ENCODE peak calls at places on chromosomes 16 and 17, in nine cellular contexts. One of them, this sample, is unnamed.
A peak's percentile ranks its signal among the peaks of the same experiment; 100 is the strongest.

GRCh38 chr16:50747206-50747956 is 5.5 kb downstream of the CYLD start:
- DNase-seq in T-helper 17 cell: no peak
- DNase-seq in activated T-helper 1 cell treated with Interleukin-2 at 50 U/mL for 16 hours: no peak
- DNase-seq in fibroblast of lung: peak; percentile 10
- DNase-seq in AG04450: no peak
- DNase-seq in AG08396: no peak
- DNase-seq in NCI-H774: no peak
- DNase-seq in stimulated activated CD8-positive, alpha-beta memory T cell treated with anti-CD3 and anti-CD28 coated beads, Interleukin-15, amount 100 ng/mL, for 1 hour: no peak
- DNase-seq in effector CD4-positive, alpha-beta T cell: peak; percentile 26
- DNase-seq in this sample: no peak

GRCh38 chr16:1655909-1656807 is 21.9 kb upstream of the JPT2 start:
- DNase-seq in fibroblast of lung: no peak
- DNase-seq in NCI-H774: no peak
- DNase-seq in AG04450: no peak
- DNase-seq in T-helper 17 cell: no peak
- DNase-seq in activated T-helper 1 cell treated with Interleukin-2 at 50 U/mL for 16 hours: no peak
- DNase-seq in effector CD4-positive, alpha-beta T cell: no peak
- DNase-seq in AG08396: no peak
- DNase-seq in stimulated activated CD8-positive, alpha-beta memory T cell treated with anti-CD3 and anti-CD28 coated beads, Interleukin-15, amount 100 ng/mL, for 1 hour: no peak
- DNase-seq in this sample: no peak

GRCh38 chr17:74691151-74691550 is 21.6 kb downstream of the CD300LF start:
- DNase-seq in AG08396: no peak
- DNase-seq in activated T-helper 1 cell treated with Interleukin-2 at 50 U/mL for 16 hours: no peak
- DNase-seq in effector CD4-positive, alpha-beta T cell: no peak
- DNase-seq in fibroblast of lung: no peak
- DNase-seq in NCI-H774: no peak
- DNase-seq in AG04450: no peak
- DNase-seq in T-helper 17 cell: no peak
- DNase-seq in stimulated activated CD8-positive, alpha-beta memory T cell treated with anti-CD3 and anti-CD28 coated beads, Interleukin-15, amount 100 ng/mL, for 1 hour: no peak
- DNase-seq in this sample: no peak

GRCh38 chr17:78151514-78152008 is 5.4 kb downstream of the C17orf99 start:
- DNase-seq in effector CD4-positive, alpha-beta T cell: no peak
- DNase-seq in T-helper 17 cell: no peak
- DNase-seq in AG04450: no peak
- DNase-seq in NCI-H774: no peak
- DNase-seq in fibroblast of lung: no peak
- DNase-seq in activated T-helper 1 cell treated with Interleukin-2 at 50 U/mL for 16 hours: no peak
- DNase-seq in AG08396: no peak
- DNase-seq in stimulated activated CD8-positive, alpha-beta memory T cell treated with anti-CD3 and anti-CD28 coated beads, Interleukin-15, amount 100 ng/mL, for 1 hour: no peak
- DNase-seq in this sample: no peak

GRCh38 chr17:18179804-18180203 is 3.8 kb upstream of the ALKBH5 start:
- DNase-seq in fibroblast of lung: peak; percentile 53
- DNase-seq in stimulated activated CD8-positive, alpha-beta memory T cell treated with anti-CD3 and anti-CD28 coated beads, Interleukin-15, amount 100 ng/mL, for 1 hour: no peak
- DNase-seq in AG08396: no peak
- DNase-seq in activated T-helper 1 cell treated with Interleukin-2 at 50 U/mL for 16 hours: no peak
- DNase-seq in AG04450: no peak
- DNase-seq in effector CD4-positive, alpha-beta T cell: no peak
- DNase-seq in NCI-H774: no peak
- DNase-seq in T-helper 17 cell: no peak
- DNase-seq in this sample: no peak

GRCh38 chr16:11884035-11884434 is 31.7 kb downstream of the GSPT1 start:
- DNase-seq in fibroblast of lung: no peak
- DNase-seq in AG04450: no peak
- DNase-seq in NCI-H774: no peak
- DNase-seq in stimulated activated CD8-positive, alpha-beta memory T cell treated with anti-CD3 and anti-CD28 coated beads, Interleukin-15, amount 100 ng/mL, for 1 hour: no peak
- DNase-seq in effector CD4-positive, alpha-beta T cell: no peak
- DNase-seq in AG08396: no peak
- DNase-seq in activated T-helper 1 cell treated with Interleukin-2 at 50 U/mL for 16 hours: no peak
- DNase-seq in T-helper 17 cell: no peak
- DNase-seq in this sample: no peak

GRCh38 chr16:88303890-88304819 is 78.6 kb upstream of the ZNF469 start:
- DNase-seq in effector CD4-positive, alpha-beta T cell: no peak
- DNase-seq in activated T-helper 1 cell treated with Interleukin-2 at 50 U/mL for 16 hours: no peak
- DNase-seq in stimulated activated CD8-positive, alpha-beta memory T cell treated with anti-CD3 and anti-CD28 coated beads, Interleukin-15, amount 100 ng/mL, for 1 hour: no peak
- DNase-seq in AG08396: peak; percentile 92
- DNase-seq in AG04450: peak; percentile 96
- DNase-seq in NCI-H774: no peak
- DNase-seq in fibroblast of lung: peak; percentile 98
- DNase-seq in T-helper 17 cell: no peak
- DNase-seq in this sample: no peak

GRCh38 chr17:21233581-21234337 is 19.5 kb downstream of the NATD1 start:
- DNase-seq in effector CD4-positive, alpha-beta T cell: no peak
- DNase-seq in AG08396: no peak
- DNase-seq in activated T-helper 1 cell treated with Interleukin-2 at 50 U/mL for 16 hours: no peak
- DNase-seq in NCI-H774: no peak
- DNase-seq in fibroblast of lung: no peak
- DNase-seq in stimulated activated CD8-positive, alpha-beta memory T cell treated with anti-CD3 and anti-CD28 coated beads, Interleukin-15, amount 100 ng/mL, for 1 hour: no peak
- DNase-seq in T-helper 17 cell: no peak
- DNase-seq in AG04450: no peak
- DNase-seq in this sample: no peak

GRCh38 chr16:1650131-1650530 is 27.9 kb upstream of the JPT2 start:
- DNase-seq in AG08396: no peak
- DNase-seq in stimulated activated CD8-positive, alpha-beta memory T cell treated with anti-CD3 and anti-CD28 coated beads, Interleukin-15, amount 100 ng/mL, for 1 hour: no peak
- DNase-seq in activated T-helper 1 cell treated with Interleukin-2 at 50 U/mL for 16 hours: no peak
- DNase-seq in T-helper 17 cell: no peak
- DNase-seq in effector CD4-positive, alpha-beta T cell: no peak
- DNase-seq in fibroblast of lung: no peak
- DNase-seq in AG04450: no peak
- DNase-seq in NCI-H774: no peak
- DNase-seq in this sample: no peak

GRCh38 chr16:30069575-30070462 is 4.3 kb downstream of the ALDOA start:
- DNase-seq in activated T-helper 1 cell treated with Interleukin-2 at 50 U/mL for 16 hours: no peak
- DNase-seq in AG04450: no peak
- DNase-seq in effector CD4-positive, alpha-beta T cell: no peak
- DNase-seq in stimulated activated CD8-positive, alpha-beta memory T cell treated with anti-CD3 and anti-CD28 coated beads, Interleukin-15, amount 100 ng/mL, for 1 hour: no peak
- DNase-seq in fibroblast of lung: peak; percentile 57
- DNase-seq in T-helper 17 cell: no peak
- DNase-seq in AG08396: no peak
- DNase-seq in NCI-H774: no peak
- DNase-seq in this sample: no peak

GRCh38 chr17:45385331-45385997 is 47.2 kb downstream of the ARHGAP27 start:
- DNase-seq in fibroblast of lung: peak; percentile 58
- DNase-seq in AG04450: peak; percentile 53
- DNase-seq in activated T-helper 1 cell treated with Interleukin-2 at 50 U/mL for 16 hours: peak; percentile 80
- DNase-seq in stimulated activated CD8-positive, alpha-beta memory T cell treated with anti-CD3 and anti-CD28 coated beads, Interleukin-15, amount 100 ng/mL, for 1 hour: peak; percentile 87
- DNase-seq in NCI-H774: peak; percentile 76
- DNase-seq in effector CD4-positive, alpha-beta T cell: peak; percentile 89
- DNase-seq in AG08396: peak; percentile 83
- DNase-seq in T-helper 17 cell: peak; percentile 86
- DNase-seq in this sample: peak; percentile 69

GRCh38 chr17:59423137-59423703 is 91.8 kb downstream of the YPEL2 start:
- DNase-seq in AG08396: no peak
- DNase-seq in fibroblast of lung: peak; percentile 69
- DNase-seq in NCI-H774: no peak
- DNase-seq in activated T-helper 1 cell treated with Interleukin-2 at 50 U/mL for 16 hours: no peak
- DNase-seq in stimulated activated CD8-positive, alpha-beta memory T cell treated with anti-CD3 and anti-CD28 coated beads, Interleukin-15, amount 100 ng/mL, for 1 hour: no peak
- DNase-seq in effector CD4-positive, alpha-beta T cell: no peak
- DNase-seq in AG04450: no peak
- DNase-seq in T-helper 17 cell: no peak
- DNase-seq in this sample: no peak

GRCh38 chr17:52024296-52024870 is 134.1 kb downstream of the CA10 start:
- DNase-seq in fibroblast of lung: peak; percentile 32
- DNase-seq in stimulated activated CD8-positive, alpha-beta memory T cell treated with anti-CD3 and anti-CD28 coated beads, Interleukin-15, amount 100 ng/mL, for 1 hour: no peak
- DNase-seq in NCI-H774: peak; percentile 54
- DNase-seq in AG04450: no peak
- DNase-seq in effector CD4-positive, alpha-beta T cell: no peak
- DNase-seq in AG08396: no peak
- DNase-seq in T-helper 17 cell: no peak
- DNase-seq in activated T-helper 1 cell treated with Interleukin-2 at 50 U/mL for 16 hours: no peak
- DNase-seq in this sample: no peak

GRCh38 chr17:4583206-4583605 is 1.1 kb upstream of the SMTNL2 start:
- DNase-seq in fibroblast of lung: no peak
- DNase-seq in AG04450: no peak
- DNase-seq in AG08396: no peak
- DNase-seq in effector CD4-positive, alpha-beta T cell: no peak
- DNase-seq in NCI-H774: no peak
- DNase-seq in T-helper 17 cell: no peak
- DNase-seq in stimulated activated CD8-positive, alpha-beta memory T cell treated with anti-CD3 and anti-CD28 coated beads, Interleukin-15, amount 100 ng/mL, for 1 hour: no peak
- DNase-seq in activated T-helper 1 cell treated with Interleukin-2 at 50 U/mL for 16 hours: no peak
- DNase-seq in this sample: no peak

GRCh38 chr16:70460737-70461261 is 6.4 kb downstream of the FCSK start:
- DNase-seq in stimulated activated CD8-positive, alpha-beta memory T cell treated with anti-CD3 and anti-CD28 coated beads, Interleukin-15, amount 100 ng/mL, for 1 hour: no peak
- DNase-seq in fibroblast of lung: no peak
- DNase-seq in NCI-H774: no peak
- DNase-seq in activated T-helper 1 cell treated with Interleukin-2 at 50 U/mL for 16 hours: no peak
- DNase-seq in effector CD4-positive, alpha-beta T cell: no peak
- DNase-seq in T-helper 17 cell: no peak
- DNase-seq in AG04450: no peak
- DNase-seq in AG08396: no peak
- DNase-seq in this sample: no peak

This sample was measured in NCI-H526 treated with DMSO at 0.1 percent for 48 hours.